ENCODE peak calls at places on chromosomes 4 and X, in five cellular contexts. B is right cardiac atrium, O is adrenal gland, E is ovary, H is cardiac fibroblast. D is an unnamed sample.

GRCh38 chr4:155245105-155245504 is 36.7 kb downstream of the NPY2R start:
- DNase-seq in B (no peak), O (no peak), E (no peak), H (no peak), D (no peak)

GRCh38 chr4:180134116-180134866 is 2108.9 kb upstream of the TENM3 start:
- DNase-seq in B (no peak), O (peak), E (no peak), H (no peak), D (no peak)

GRCh38 chr4:130306566-130306965 is 1210.6 kb downstream of the C4orf33 start:
- DNase-seq in B (no peak), O (no peak), E (no peak), H (no peak), D (no peak)

GRCh38 chr4:137510866-137511265 is 21.4 kb downstream of the PCDH18 start:
- DNase-seq in B (no peak), O (no peak), E (no peak), H (peak), D (no peak)

GRCh38 chr4:143337600-143338287 is 1.1 kb downstream of the GAB1 start:
- DNase-seq in B (peak), O (peak), E (peak), H (peak), D (peak)

GRCh38 chrX:129982300-129983246 is at the start of gene BCORL1:
- DNase-seq in B (peak), O (peak), E (peak), H (peak), D (peak)

GRCh38 chrX:77979870-77980269 is 10.4 kb upstream of the PGAM4 start:
- DNase-seq in B (no peak), O (no peak), E (no peak), H (no peak), D (no peak)

GRCh38 chr4:100486496-100486895 is 31.3 kb downstream of the EMCN start:
- DNase-seq in B (no peak), O (no peak), E (no peak), H (no peak), D (no peak)

GRCh38 chr4:162498168-162498567 is 334.4 kb upstream of the FSTL5 start:
- DNase-seq in B (no peak), O (no peak), E (no peak), H (peak), D (no peak)

GRCh38 chrX:24167719-24168472 is 18.4 kb downstream of the ZFX start:
- DNase-seq in B (no peak), O (no peak), E (no peak), H (no peak), D (no peak)

GRCh38 chr4:85777908-85778808 is 303.2 kb downstream of the ARHGAP24 start:
- DNase-seq in B (no peak), O (no peak), E (no peak), H (peak), D (no peak)

GRCh38 chr4:147110968-147111367 is 165.3 kb upstream of the TTC29 start:
- DNase-seq in B (no peak), O (no peak), E (no peak), H (peak), D (no peak)

GRCh38 chr4:154422152-154422551 is 69.4 kb downstream of the DCHS2 start:
- DNase-seq in B (no peak), O (no peak), E (no peak), H (no peak), D (no peak)

GRCh38 chr4:6372649-6373525 is 99.5 kb downstream of the PPP2R2C start:
- DNase-seq in B (no peak), O (no peak), E (no peak), H (peak), D (no peak)

GRCh38 chrX:152637649-152638442 is at the start of gene GABRQ:
- DNase-seq in B (peak), O (peak), E (no peak), H (peak), D (peak)

GRCh38 chr4:13527192-13527982 is 16.9 kb downstream of the NKX3-2 start:
- DNase-seq in B (no peak), O (no peak), E (no peak), H (no peak), D (no peak)

GRCh38 chr4:150039790-150040189 is 38.5 kb upstream of the DCLK2 start:
- DNase-seq in B (no peak), O (no peak), E (no peak), H (no peak), D (no peak)

GRCh38 chrX:106802063-106802387 is 448 bp upstream of the TBC1D8B start:
- DNase-seq in B (no peak), O (peak), E (no peak), H (no peak), D (no peak)

GRCh38 chr4:55214172-55214571 is 88.8 kb upstream of the KDR start:
- DNase-seq in B (no peak), O (peak), E (no peak), H (peak), D (no peak)

GRCh38 chr4:123659262-123659661 is 262.7 kb downstream of the SPRY1 start:
- DNase-seq in B (no peak), O (no peak), E (no peak), H (no peak), D (no peak)

GRCh38 chrX:1558761-1559468 is 21.9 kb upstream of the P2RY8 start:
- DNase-seq in B (no peak), O (no peak), E (no peak), H (no peak), D (no peak)

GRCh38 chr4:55381502-55381901 is 14.3 kb upstream of the TMEM165 start:
- DNase-seq in B (no peak), O (no peak), E (no peak), H (no peak), D (no peak)

GRCh38 chrX:100673397-100673953 is 29.5 kb downstream of the SRPX2 start:
- DNase-seq in B (no peak), O (no peak), E (no peak), H (peak), D (no peak)

GRCh38 chrX:109774706-109775105 is 41.6 kb upstream of the ACSL4 start:
- DNase-seq in B (no peak), O (peak), E (no peak), H (peak), D (no peak)

GRCh38 chrX:39397561-39398200 is 596.4 kb downstream of the MID1IP1 start:
- DNase-seq in B (no peak), O (no peak), E (no peak), H (no peak), D (no peak)

GRCh38 chr4:112515278-112516075 is 503 bp downstream of the NEUROG2 start:
- DNase-seq in B (no peak), O (no peak), E (peak), H (peak), D (no peak)

GRCh38 chr4:112517911-112518310 is 1.9 kb upstream of the NEUROG2 start:
- DNase-seq in B (no peak), O (no peak), E (no peak), H (no peak), D (no peak)

GRCh38 chr4:112516076-112516385 is at the start of gene NEUROG2:
- DNase-seq in B (no peak), O (no peak), E (peak), H (no peak), D (no peak)

GRCh38 chr4:112517067-112517588 is 1.1 kb upstream of the NEUROG2 start:
- DNase-seq in B (no peak), O (no peak), E (no peak), H (no peak), D (no peak)

GRCh38 chr4:112516401-112517066 is 554 bp upstream of the NEUROG2 start:
- DNase-seq in B (peak), O (no peak), E (no peak), H (no peak), D (no peak)
- H3K4me3 ChIP-seq in B (peak), O (no peak), E (peak), H (no peak), D (no peak)

GRCh38 chr4:740656-741282 is 35.1 kb downstream of the PCGF3 start:
- DNase-seq in B (no peak), O (no peak), E (no peak), H (peak), D (no peak)
- H3K4me3 ChIP-seq in B (no peak), O (no peak), E (no peak), H (no peak), D (no peak)

DNA sequence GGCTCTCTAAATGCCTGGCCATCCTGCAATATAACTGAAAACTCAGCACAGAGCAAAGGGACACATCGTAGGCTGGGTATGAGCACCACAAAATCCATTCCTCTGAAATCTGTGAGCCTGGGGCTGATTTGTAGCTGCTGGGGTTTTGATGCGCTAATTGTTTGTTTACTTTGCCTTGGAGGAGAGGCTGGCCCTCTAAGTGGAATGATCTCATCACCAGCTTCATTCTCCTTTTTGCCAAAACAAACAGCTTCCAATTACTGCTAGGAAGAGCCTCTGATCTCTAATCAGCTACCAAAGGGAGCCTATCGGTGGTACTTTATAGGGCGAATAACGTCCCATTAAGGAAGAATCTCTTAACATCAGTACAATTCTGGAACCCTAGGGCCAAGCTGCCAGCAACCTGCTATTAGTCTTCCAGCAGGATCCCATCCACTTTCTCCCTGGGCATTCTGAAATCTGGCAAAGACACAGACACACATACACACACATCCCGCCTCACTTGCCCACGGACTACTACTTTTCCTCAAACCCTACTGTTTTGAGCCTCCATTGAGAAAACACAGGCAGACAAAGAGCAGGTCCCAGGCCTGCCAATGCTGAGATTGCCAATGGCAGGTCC is 5.8 kb downstream of the ANOS1 start:
- DNase-seq in B (no peak), O (no peak), E (no peak), H (no peak), D (no peak)
- H3K4me3 ChIP-seq in B (no peak), O (no peak), E (no peak), H (no peak), D (no peak)

DNA sequence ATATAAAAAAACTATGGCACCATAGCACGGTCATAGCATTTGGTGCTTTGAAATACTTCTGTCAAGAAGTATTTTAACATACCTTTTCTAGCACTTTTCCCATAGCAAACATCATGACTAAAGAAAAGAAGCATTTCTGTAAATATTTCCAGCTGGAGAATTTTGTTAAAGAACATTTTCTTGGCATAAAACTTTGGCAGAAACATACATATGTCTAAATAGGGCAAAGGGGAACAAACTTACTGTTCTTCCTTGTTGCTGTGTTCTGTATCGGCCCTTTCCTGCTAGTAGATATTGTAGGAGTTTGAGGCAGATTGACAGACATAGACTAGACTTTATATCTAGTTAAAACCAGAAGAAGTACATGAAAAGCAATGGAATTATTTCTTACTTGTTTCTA is 2368.5 kb downstream of the PCDH7 start:
- DNase-seq in B (no peak), O (no peak), E (no peak), H (peak), D (no peak)
- H3K4me3 ChIP-seq in B (no peak), O (no peak), E (no peak), H (no peak), D (no peak)